ENCODE peak calls at places on chromosomes 12 and 14, in seven cellular contexts. M, U, Z, A, Y, L and Q are unnamed samples.

GRCh38 chr12:509494-509893 is 49.8 kb downstream of the B4GALNT3 start:
- DNase-seq in A (no peak), U (no peak), Z (no peak), M (no peak), Y (no peak), L (no peak), Q (no peak)

GRCh38 chr14:66043921-66044320 is 442.2 kb upstream of the CCDC196 start:
- DNase-seq in Z (no peak), Y (no peak), U (no peak), A (no peak), L (no peak), M (no peak), Q (no peak)

GRCh38 chr12:65638324-65638723 is 186.0 kb upstream of the HMGA2 start:
- DNase-seq in Z (no peak), U (no peak), L (no peak), Y (no peak), A (no peak), M (no peak), Q (no peak)

GRCh38 chr14:98957211-98958047 is 314.6 kb downstream of the BCL11B start:
- DNase-seq in Z (no peak), U (peak; percentile 26), Y (peak; percentile 51), M (peak; percentile 40), A (peak; percentile 92), L (peak; percentile 72), Q (no peak)

GRCh38 chr14:54138024-54138353 is 181.4 kb upstream of the BMP4 start:
- DNase-seq in A (no peak), U (no peak), Y (no peak), Z (no peak), M (no peak), L (no peak), Q (no peak)

GRCh38 chr12:79548525-79548924 is 142.2 kb downstream of the PAWR start:
- DNase-seq in A (no peak), L (no peak), U (no peak), M (no peak), Z (no peak), Y (no peak), Q (no peak)

GRCh38 chr14:53144244-53144643 is 8.9 kb downstream of the DDHD1 start:
- DNase-seq in U (no peak), Y (no peak), M (no peak), Z (peak; percentile 61), A (no peak), L (no peak), Q (peak; percentile 65)

GRCh38 chr12:89882051-89882450 is 173.4 kb upstream of the ATP2B1 start:
- DNase-seq in M (no peak), L (no peak), Y (no peak), Z (peak; percentile 55), U (no peak), A (no peak), Q (no peak)

GRCh38 chr14:104119700-104120251 is 18.6 kb upstream of the KIF26A start:
- DNase-seq in Z (no peak), U (no peak), M (no peak), L (peak; percentile 4), Y (no peak), A (peak; percentile 42), Q (no peak)

GRCh38 chr14:34098045-34098984 is 147.4 kb upstream of the EGLN3 start:
- DNase-seq in Z (peak; percentile 36), L (peak; percentile 18), M (no peak), A (no peak), U (peak; percentile 35), Y (no peak), Q (no peak)

GRCh38 chr14:65686761-65687160 is 274.2 kb downstream of the FUT8 start:
- DNase-seq in U (no peak), Z (no peak), M (no peak), Y (no peak), A (no peak), L (no peak), Q (no peak)

GRCh38 chr12:50166776-50167025 is 468 bp downstream of the CERS5 start:
- DNase-seq in U (no peak), L (no peak), A (no peak), Z (no peak), Y (peak; percentile 32), M (no peak), Q (no peak)

GRCh38 chr12:62732861-62733427 is 202.0 kb downstream of the PPM1H start:
- DNase-seq in M (no peak), U (peak; percentile 83), L (no peak), Y (no peak), A (no peak), Z (no peak), Q (no peak)

GRCh38 chr12:62730649-62731377 is 204.1 kb downstream of the PPM1H start:
- DNase-seq in L (no peak), U (peak; percentile 66), M (no peak), Y (no peak), A (no peak), Z (no peak), Q (no peak)

GRCh38 chr12:62726471-62726980 is 208.4 kb downstream of the PPM1H start:
- DNase-seq in M (no peak), Y (no peak), Z (no peak), L (no peak), U (no peak), A (no peak), Q (no peak)

GRCh38 chr12:62736596-62736995 is 198.4 kb downstream of the PPM1H start:
- DNase-seq in A (no peak), Z (no peak), M (no peak), L (no peak), Y (no peak), U (no peak), Q (no peak)

DNA sequence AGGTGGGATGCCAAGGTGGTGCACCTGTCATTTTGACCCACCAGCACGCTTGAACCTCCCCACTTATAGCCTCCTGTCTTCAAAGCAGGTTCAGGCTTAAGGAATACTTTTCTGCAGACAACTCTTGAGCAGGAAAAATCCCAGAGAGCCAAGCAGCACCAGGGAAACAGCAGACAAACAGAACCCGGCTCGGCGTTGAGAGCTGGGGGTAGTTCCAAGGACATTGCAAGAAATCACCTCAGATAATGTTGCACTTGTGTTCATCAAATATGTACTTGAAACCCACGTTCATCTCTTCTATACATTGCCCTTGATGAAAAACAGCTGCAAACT is 203.6 kb downstream of the PPM1H start:
- DNase-seq in A (no peak), Z (no peak), M (no peak), Y (no peak), U (no peak), L (no peak), Q (no peak)
- H3K4me3 ChIP-seq in A (peak overlapping the region; percentile 54), Z (no peak overlapping the region), M (no peak overlapping the region), Y (no peak overlapping the region), U (peak overlapping the region; percentile 0), L (no peak overlapping the region), Q (no peak overlapping the region)

GRCh38 chr12:102918840-102919239 is 1.8 kb upstream of the PAH start:
- DNase-seq in U (no peak), Z (no peak), A (no peak), Y (no peak), M (no peak), L (no peak), Q (no peak)

GRCh38 chr12:102920271-102920670 is 3.2 kb upstream of the PAH start:
- DNase-seq in Z (no peak), Y (no peak), L (no peak), U (no peak), M (no peak), A (no peak), Q (no peak)

GRCh38 chr12:102913453-102914226 is 3.4 kb downstream of the PAH start:
- DNase-seq in Z (no peak), M (no peak), U (no peak), L (no peak), Y (no peak), A (no peak), Q (no peak)

GRCh38 chr12:102916252-102917025 is 605 bp downstream of the PAH start:
- DNase-seq in U (no peak), M (no peak), L (no peak), Z (no peak), A (no peak), Y (no peak), Q (no peak)

DNA sequence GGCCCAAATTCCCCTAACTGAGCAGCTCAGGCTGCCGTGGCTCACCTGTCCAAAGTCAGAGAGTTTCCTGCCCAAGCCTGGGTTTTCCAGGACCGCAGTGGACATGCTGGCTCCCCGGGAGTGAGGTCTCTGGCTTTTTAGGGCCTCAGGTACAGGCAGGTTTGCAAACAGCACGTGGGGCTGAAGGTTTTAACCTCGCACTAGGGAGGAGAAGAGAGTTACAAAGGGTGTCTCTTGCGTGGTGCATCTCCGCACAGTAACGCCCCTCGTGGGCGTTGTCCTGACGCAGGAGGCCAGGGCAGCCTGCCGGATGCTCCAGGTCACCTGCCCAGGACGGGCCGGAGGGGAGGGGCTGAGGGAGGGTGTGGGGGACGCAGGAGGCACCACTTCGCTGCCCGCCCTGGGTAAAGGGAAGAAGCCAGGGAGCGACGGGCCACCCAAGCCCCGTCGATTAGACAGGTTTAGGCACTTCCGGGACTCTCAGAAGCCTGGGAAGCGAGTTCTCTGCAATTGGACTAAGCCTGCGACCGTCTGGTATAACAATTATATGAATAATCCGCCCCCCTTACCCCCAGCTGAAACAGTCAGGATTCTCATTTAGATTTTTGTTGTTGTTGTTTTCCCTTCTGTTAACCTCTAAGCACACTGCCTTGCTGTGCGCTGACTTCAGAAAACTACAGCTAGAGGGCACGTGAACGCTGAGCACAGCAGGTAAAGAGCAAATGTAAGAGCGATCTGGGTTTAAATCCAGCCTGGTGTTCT is at the start of gene PAH:
- DNase-seq in Z (no peak), A (no peak), L (peak; percentile 15), Y (no peak), U (no peak), M (peak; percentile 51), Q (no peak)
- TF ChIP-seq CTCF in Z (peak; percentile 27), A (no peak), L (no peak), Y (no peak), U (no peak), M (no peak), Q (peak; percentile 38)

GRCh38 chr12:126286203-126286602 is 1221.0 kb downstream of the AACS start:
- DNase-seq in A (no peak), L (no peak), Z (no peak), M (no peak), Y (no peak), U (no peak), Q (no peak)
- H3K4me3 ChIP-seq in A (no peak overlapping the region), L (no peak overlapping the region), Z (no peak overlapping the region), M (no peak overlapping the region), Y (no peak overlapping the region), U (no peak overlapping the region), Q (no peak overlapping the region)

GRCh38 chr12:120775862-120776552 is 50.4 kb downstream of the ACADS start:
- DNase-seq in L (no peak), Y (no peak), M (no peak), U (no peak), Z (no peak), A (no peak), Q (no peak)
- TF ChIP-seq CTCF in L (no peak), Y (peak; percentile 21), M (no peak), U (no peak), Z (no peak), A (no peak), Q (no peak)